ENCODE peak calls at places on chromosome 20, in ten cellular contexts. D, Z, P, X, I, T, K, M, J and N are unnamed samples.

GRCh38 chr20:45115386-45115774 is 406 bp upstream of the WFDC5 start:
- DNase-seq in D (no peak), Z (no peak), P (no peak), X (no peak), I (no peak), T (no peak), K (no peak), M (no peak), J (no peak), N (no peak)

GRCh38 chr20:2005359-2005758 is 11.5 kb upstream of the PDYN start:
- DNase-seq in D (no peak), Z (no peak), P (no peak), X (no peak), I (no peak), T (no peak), K (no peak), M (no peak), J (no peak), N (no peak)

GRCh38 chr20:17228624-17229061 is 1.8 kb downstream of the PCSK2 start:
- DNase-seq in D (no peak), Z (no peak), P (no peak), X (no peak), I (peak; percentile 42), T (no peak), K (peak; percentile 48), M (no peak), J (no peak), N (peak; percentile 56)

GRCh38 chr20:35248641-35249475 is 22.4 kb downstream of the MMP24 start:
- DNase-seq in D (no peak), Z (peak; percentile 20), P (no peak), X (no peak), I (no peak), T (no peak), K (no peak), M (no peak), J (no peak), N (no peak)

GRCh38 chr20:32034581-32035397 is 17.3 kb upstream of the HCK start:
- DNase-seq in D (no peak), Z (peak; percentile 66), P (no peak), X (no peak), I (no peak), T (no peak), K (no peak), M (no peak), J (no peak), N (no peak)

GRCh38 chr20:60629206-60629605 is 622.9 kb upstream of the CDH4 start:
- DNase-seq in D (no peak), Z (no peak), P (no peak), X (no peak), I (no peak), T (no peak), K (no peak), M (no peak), J (no peak), N (no peak)

GRCh38 chr20:31809656-31810055 is 9.5 kb upstream of the MYLK2 start:
- DNase-seq in D (no peak), Z (no peak), P (no peak), X (no peak), I (no peak), T (no peak), K (no peak), M (no peak), J (no peak), N (no peak)

GRCh38 chr20:431012-431904 is 23.2 kb downstream of the RBCK1 start:
- DNase-seq in D (peak; percentile 46), Z (peak; percentile 86), P (peak; percentile 78), X (peak; percentile 77), I (peak; percentile 54), T (peak; percentile 46), K (peak; percentile 75), M (peak; percentile 69), J (peak; percentile 66), N (peak; percentile 62)

GRCh38 chr20:23970049-23970448 is 18.5 kb downstream of the GGTLC1 start:
- DNase-seq in D (no peak), Z (no peak), P (no peak), X (no peak), I (no peak), T (no peak), K (no peak), M (no peak), J (no peak), N (no peak)

GRCh38 chr20:36461600-36462439 is 79.5 kb upstream of the MYL9 start:
- DNase-seq in D (peak; percentile 81), Z (peak; percentile 72), P (peak; percentile 55), X (peak; percentile 43), I (peak; percentile 61), T (peak; percentile 59), K (peak; percentile 52), M (no peak), J (peak; percentile 63), N (peak; percentile 76)

GRCh38 chr20:36463212-36464061 is 77.9 kb upstream of the MYL9 start:
- DNase-seq in D (no peak), Z (no peak), P (no peak), X (no peak), I (no peak), T (no peak), K (no peak), M (no peak), J (no peak), N (no peak)

GRCh38 chr20:36462440-36463211 is 78.7 kb upstream of the MYL9 start:
- DNase-seq in D (peak; percentile 86), Z (peak; percentile 89), P (peak; percentile 51), X (peak; percentile 36), I (peak; percentile 49), T (no peak), K (no peak), M (no peak), J (no peak), N (peak; percentile 41)

GRCh38 chr20:36465109-36466080 is 75.9 kb upstream of the MYL9 start:
- DNase-seq in D (no peak), Z (peak; percentile 81), P (peak; percentile 88), X (peak; percentile 35), I (no peak), T (no peak), K (no peak), M (peak; percentile 79), J (no peak), N (peak; percentile 57)

DNA sequence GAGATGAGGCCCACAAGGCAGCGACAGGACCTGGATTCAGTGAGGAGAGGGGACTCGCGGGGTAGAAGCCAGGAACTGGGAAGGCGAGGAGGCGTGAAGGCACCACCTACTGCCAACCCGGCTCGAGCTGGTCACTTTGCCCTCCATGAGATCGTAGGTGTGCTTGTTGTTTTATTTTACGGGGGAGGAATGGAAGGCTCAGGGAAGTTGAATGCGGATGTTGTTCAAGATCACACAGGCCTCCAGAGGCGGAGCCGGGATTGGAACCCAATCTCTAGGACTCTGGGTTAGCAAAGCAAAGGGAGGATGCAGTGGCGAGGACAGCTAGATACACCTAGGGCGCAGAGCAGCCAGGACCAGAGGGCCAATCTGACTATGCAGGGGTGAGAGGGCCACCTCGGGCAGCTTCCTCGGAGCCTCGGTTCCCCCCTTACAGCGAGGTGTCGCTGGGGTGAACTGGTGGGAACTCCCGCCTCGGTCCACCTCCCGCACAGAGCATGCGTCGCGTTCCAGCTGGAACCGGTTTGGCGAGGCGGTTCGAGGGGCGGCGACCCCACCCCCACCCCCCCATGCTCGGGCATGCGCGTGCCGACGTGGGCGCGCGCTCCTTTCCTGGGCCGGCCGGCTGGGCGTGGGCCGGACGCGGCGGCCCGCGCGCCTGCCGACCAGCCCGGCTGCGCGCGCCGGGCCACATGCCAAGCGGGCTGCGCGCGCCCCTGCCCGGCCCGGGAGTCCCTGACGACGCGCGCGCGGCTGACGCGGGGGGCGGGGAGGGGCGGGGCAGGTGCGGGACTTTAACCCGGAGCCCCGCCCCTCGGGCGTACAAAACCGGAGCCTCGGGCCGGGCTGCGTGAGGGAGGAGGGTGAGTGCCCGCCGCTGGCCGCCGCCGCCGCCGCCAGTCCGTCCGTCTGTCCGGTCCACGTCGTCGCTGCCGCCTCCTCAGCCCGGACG is 80.4 kb upstream of the MYL9 start:
- DNase-seq in D (peak; percentile 95), Z (peak; percentile 92), P (peak; percentile 99), X (peak; percentile 96), I (peak; percentile 93), T (peak; percentile 95), K (peak; percentile 88), M (peak; percentile 75), J (peak; percentile 93), N (peak; percentile 93)
- TF ChIP-seq CTCF in D (peak; percentile 31), Z (no peak), P (no peak), X (no peak), I (no peak), T (no peak), K (no peak), M (no peak), J (no peak), N (no peak)

GRCh38 chr20:59526242-59527225 is 77.8 kb upstream of the PHACTR3 start:
- DNase-seq in D (no peak), Z (peak; percentile 29), P (no peak), X (no peak), I (no peak), T (no peak), K (peak; percentile 23), M (no peak), J (no peak), N (no peak)
- TF ChIP-seq CTCF in D (peak; percentile 16), Z (peak; percentile 52), P (peak; percentile 33), X (no peak), I (peak; percentile 47), T (peak; percentile 22), K (no peak), M (peak; percentile 60), J (no peak), N (peak; percentile 57)

GRCh38 chr20:48648482-48649051 is 179.2 kb downstream of the PREX1 start:
- DNase-seq in D (no peak), Z (no peak), P (peak; percentile 39), X (no peak), I (no peak), T (no peak), K (no peak), M (no peak), J (no peak), N (no peak)

GRCh38 chr20:48649868-48650267 is 177.9 kb downstream of the PREX1 start:
- DNase-seq in D (no peak), Z (no peak), P (no peak), X (no peak), I (no peak), T (no peak), K (no peak), M (no peak), J (no peak), N (no peak)

GRCh38 chr20:48651271-48651670 is 176.5 kb downstream of the PREX1 start:
- DNase-seq in D (no peak), Z (no peak), P (no peak), X (no peak), I (no peak), T (no peak), K (no peak), M (no peak), J (no peak), N (no peak)

GRCh38 chr20:48647873-48648272 is 179.9 kb downstream of the PREX1 start:
- DNase-seq in D (no peak), Z (no peak), P (no peak), X (no peak), I (no peak), T (no peak), K (no peak), M (no peak), J (no peak), N (no peak)

GRCh38 chr20:48649104-48649626 is 178.6 kb downstream of the PREX1 start:
- DNase-seq in D (no peak), Z (no peak), P (no peak), X (no peak), I (no peak), T (no peak), K (no peak), M (no peak), J (no peak), N (no peak)
- TF ChIP-seq CTCF in D (no peak), Z (no peak), P (no peak), X (no peak), I (no peak), T (no peak), K (no peak), M (no peak), J (no peak), N (no peak)

GRCh38 chr20:58378704-58379103 is 10.3 kb upstream of the VAPB start:
- DNase-seq in D (no peak), Z (no peak), P (no peak), X (no peak), I (no peak), T (no peak), K (no peak), M (no peak), J (no peak), N (no peak)
- TF ChIP-seq CTCF in D (no peak), Z (no peak), P (no peak), X (no peak), I (no peak), T (no peak), K (no peak), M (no peak), J (no peak), N (no peak)